ENCODE peak calls at places on chromosomes 4 and X, in seven cellular contexts. C is K562, R is GM12892, X is HepG2, W is H1, V is GM12878, M is SK-N-SH. P is an unnamed sample.

GRCh38 chr4:145299380-145300076 is 119.1 kb upstream of the OTUD4 start:
- DNase-seq in M (no peak), C (no peak), X (peak), R (no peak), V (peak), W (no peak), P (no peak)

GRCh38 chr4:154344686-154345085 is 146.9 kb downstream of the DCHS2 start:
- DNase-seq in V (no peak), W (no peak), X (peak), M (no peak), C (no peak), R (no peak), P (no peak)

GRCh38 chr4:151962138-151962845 is 201.5 kb upstream of the GATB start:
- DNase-seq in R (no peak), X (no peak), V (no peak), C (no peak), M (no peak), W (no peak), P (no peak)

GRCh38 chr4:87530868-87531267 is 1.7 kb upstream of the SPARCL1 start:
- DNase-seq in C (no peak), R (no peak), W (no peak), V (no peak), M (no peak), X (no peak), P (no peak)

GRCh38 chr4:14184265-14184664 is 556.7 kb upstream of the BOD1L1 start:
- DNase-seq in X (no peak), W (no peak), M (peak), R (no peak), V (no peak), C (no peak), P (no peak)

GRCh38 chrX:149825424-149825823 is 43.7 kb downstream of the MAGEA9 start:
- DNase-seq in V (no peak), R (no peak), X (peak), M (peak), C (no peak), W (no peak), P (no peak)

GRCh38 chr4:110120506-110120905 is 77.9 kb downstream of the ELOVL6 start:
- DNase-seq in W (no peak), X (no peak), R (no peak), M (no peak), V (no peak), C (no peak), P (no peak)

GRCh38 chr4:74768857-74769525 is 25.3 kb downstream of the BTC start:
- DNase-seq in V (no peak), M (no peak), C (no peak), X (peak), R (no peak), W (no peak), P (no peak)

GRCh38 chrX:100695302-100695701 is 36.6 kb downstream of the SYTL4 start:
- DNase-seq in R (no peak), X (peak), V (no peak), C (no peak), W (no peak), M (peak), P (no peak)

GRCh38 chr4:682490-683172 is 6.3 kb downstream of the SLC49A3 start:
- DNase-seq in R (no peak), V (no peak), X (no peak), M (no peak), W (no peak), C (no peak), P (no peak)

GRCh38 chr4:150070464-150071170 is 7.6 kb upstream of the DCLK2 start:
- DNase-seq in C (no peak), M (no peak), W (no peak), V (no peak), X (no peak), R (no peak), P (no peak)

GRCh38 chr4:98446499-98447375 is 185.6 kb downstream of the RAP1GDS1 start:
- DNase-seq in C (no peak), X (no peak), W (no peak), M (no peak), V (peak), R (no peak), P (no peak)

GRCh38 chrX:44062842-44063241 is 89.7 kb upstream of the NDP start:
- DNase-seq in R (no peak), M (no peak), V (no peak), C (no peak), W (no peak), X (no peak), P (no peak)

GRCh38 chr4:81335221-81335912 is 120.3 kb upstream of the PRKG2 start:
- DNase-seq in V (no peak), M (no peak), R (no peak), W (no peak), X (no peak), C (no peak), P (no peak)

GRCh38 chr4:40379248-40379647 is 44.1 kb downstream of the CHRNA9 start:
- DNase-seq in R (no peak), W (no peak), M (no peak), X (no peak), C (no peak), V (no peak), P (no peak)

GRCh38 chr4:147829401-147830101 is 97.7 kb downstream of the ARHGAP10 start:
- DNase-seq in W (no peak), M (no peak), R (no peak), V (no peak), C (no peak), X (no peak), P (no peak)

GRCh38 chr4:35151816-35152572 is 1092.3 kb downstream of the ARAP2 start:
- DNase-seq in V (no peak), W (peak), X (peak), M (peak), C (peak), R (no peak), P (no peak)

GRCh38 chr4:129583868-129584267 is 487.9 kb downstream of the C4orf33 start:
- DNase-seq in C (no peak), W (no peak), X (no peak), V (no peak), M (no peak), R (no peak), P (no peak)

GRCh38 chrX:108485960-108486359 is 46.3 kb downstream of the COL4A5 start:
- DNase-seq in W (no peak), R (no peak), M (no peak), V (no peak), X (no peak), C (no peak), P (no peak)

GRCh38 chrX:10327651-10328050 is 170.9 kb downstream of the CLCN4 start:
- DNase-seq in C (no peak), V (no peak), W (peak), X (peak), M (no peak), R (no peak), P (no peak)

GRCh38 chrX:66680451-66680850 is 41.6 kb upstream of the EDA2R start:
- DNase-seq in C (no peak), X (no peak), R (no peak), M (no peak), W (no peak), V (no peak), P (no peak)

GRCh38 chrX:107447642-107448041 is 1.8 kb upstream of the FRMPD3 start:
- DNase-seq in W (no peak), C (no peak), M (no peak), R (no peak), V (no peak), X (no peak), P (no peak)

GRCh38 chrX:39855748-39856129 is 242.0 kb downstream of the BCOR start:
- DNase-seq in C (peak), V (peak), R (peak), W (no peak), X (no peak), M (no peak), P (no peak)

GRCh38 chr4:126130200-126130599 is 815.4 kb downstream of the FAT4 start:
- DNase-seq in W (no peak), C (no peak), X (no peak), M (no peak), R (no peak), V (no peak), P (no peak)

GRCh38 chrX:24547961-24548360 is 82.9 kb downstream of the PDK3 start:
- DNase-seq in C (no peak), V (no peak), R (no peak), X (no peak), M (no peak), W (no peak), P (no peak)

GRCh38 chr4:95637047-95637600 is 88.4 kb upstream of the UNC5C start:
- DNase-seq in M (peak), C (no peak), X (no peak), V (no peak), W (no peak), R (no peak), P (no peak)

GRCh38 chr4:3674479-3674851 is 91.7 kb upstream of the ADRA2C start:
- DNase-seq in X (no peak), C (no peak), R (no peak), M (no peak), W (no peak), V (no peak), P (no peak)
- TF ChIP-seq POLR2AphosphoS5 in X (no peak), C (no peak), R (no peak), M (no peak), W (no peak), V (no peak), P (no peak)

DNA sequence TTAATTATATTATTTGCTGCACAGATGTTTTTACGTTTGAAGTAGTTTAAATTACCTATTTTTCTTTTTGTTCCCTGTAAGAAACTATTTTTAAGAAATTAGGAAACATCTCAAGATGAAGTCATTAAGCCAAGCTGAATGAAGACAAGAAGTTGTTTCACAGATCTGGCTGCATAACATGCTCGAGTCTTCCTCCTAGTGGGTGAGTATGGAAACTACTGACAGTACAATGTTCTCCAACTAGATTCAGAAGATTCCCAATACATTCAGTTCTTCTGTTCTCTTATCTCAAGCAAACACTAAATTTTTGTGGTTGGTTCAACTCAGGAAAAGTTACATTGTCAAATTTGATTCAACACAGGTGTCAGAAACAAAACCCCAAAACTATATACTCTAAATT is 256.8 kb upstream of the VCX start:
- DNase-seq in X (peak), V (no peak), R (no peak), W (no peak), M (peak), C (no peak), P (no peak)
- TF ChIP-seq TAF1 in X (no peak), V (no peak), R (no peak), W (no peak), M (no peak), C (no peak), P (no peak)

GRCh38 chr4:7524841-7525240 is 90.1 kb upstream of the PSAPL1 start:
- DNase-seq in C (no peak), V (no peak), W (no peak), X (no peak), M (no peak), R (no peak), P (no peak)
- TF ChIP-seq POLR2AphosphoS5 in C (no peak), V (no peak), W (no peak), X (no peak), M (no peak), R (no peak), P (no peak)

DNA sequence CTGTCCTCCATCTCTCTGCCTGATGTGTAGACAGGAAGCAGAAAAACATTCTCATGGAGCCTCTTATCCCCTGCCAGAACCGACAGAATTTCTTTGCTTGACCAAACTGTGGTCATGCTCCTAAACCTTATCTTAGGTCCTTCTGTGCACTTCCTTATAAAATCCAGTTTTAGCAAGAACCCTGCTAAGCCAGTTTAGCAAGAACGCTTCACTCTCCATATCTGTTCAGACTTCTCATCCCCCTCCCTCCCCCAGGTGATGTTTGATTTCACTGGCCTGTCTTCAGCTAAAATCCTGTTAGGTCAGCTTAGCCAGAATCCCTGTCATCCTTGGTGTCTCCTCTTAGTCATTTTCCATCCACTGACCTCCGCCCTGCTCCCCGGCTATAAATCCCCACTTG is 1130.9 kb upstream of the PRKX start:
- DNase-seq in V (no peak), C (no peak), W (no peak), R (no peak), X (no peak), M (no peak), P (no peak)
- TF ChIP-seq TAF1 in V (no peak), C (no peak), W (no peak), R (no peak), X (no peak), M (no peak), P (no peak)

DNA sequence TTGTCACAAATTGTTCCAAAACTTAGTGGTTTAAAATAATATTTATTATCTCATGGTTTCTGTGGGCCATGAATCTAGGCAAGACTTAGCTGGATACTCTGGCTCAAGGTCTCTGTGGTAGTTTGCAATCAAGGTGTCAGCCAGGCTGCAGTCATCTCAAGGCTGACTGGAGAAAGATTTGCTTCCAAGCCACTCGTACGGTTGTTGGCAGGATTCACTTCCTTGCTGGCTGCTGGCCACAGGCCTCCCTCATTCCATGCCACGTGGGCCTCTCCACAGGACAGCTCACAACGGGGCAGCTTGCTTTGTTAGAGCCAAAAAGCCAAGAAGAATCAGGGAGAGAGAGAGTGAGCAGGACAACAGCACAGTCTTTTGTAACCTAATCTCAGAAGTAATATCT is 101.4 kb downstream of the WWC2 start:
- DNase-seq in W (no peak), C (no peak), V (no peak), M (no peak), X (no peak), R (no peak), P (no peak)
- TF ChIP-seq POLR2AphosphoS5 in W (no peak), C (no peak), V (no peak), M (no peak), X (no peak), R (no peak), P (no peak)